ENCODE peak calls at places on chromosomes 13 and 19, in six cellular contexts. T is Calu3, K is left ventricle myocardium inferior, W is choroid plexus epithelial cell, N is dorsolateral prefrontal cortex, L is adrenal gland. Q is an unnamed sample.

GRCh38 chr13:44573071-44573470 is 3.1 kb downstream of the TSC22D1 start:
- DNase-seq in T (no peak), K (no peak), W (no peak), N (no peak), L (no peak), Q (no peak)

GRCh38 chr13:58087566-58087965 is 456.0 kb downstream of the PCDH17 start:
- DNase-seq in T (no peak), K (no peak), W (no peak), N (no peak), L (no peak), Q (no peak)

GRCh38 chr13:32736648-32737047 is 150.4 kb downstream of the PDS5B start:
- DNase-seq in T (no peak), K (no peak), W (no peak), N (no peak), L (no peak), Q (no peak)

GRCh38 chr19:30853036-30853435 is 480.9 kb downstream of the ZNF536 start:
- DNase-seq in T (no peak), K (no peak), W (no peak), N (no peak), L (no peak), Q (no peak)

GRCh38 chr13:105627270-105627669 is 908.2 kb downstream of the EFNB2 start:
- DNase-seq in T (no peak), K (no peak), W (peak), N (no peak), L (no peak), Q (no peak)

GRCh38 chr13:66402546-66402945 is 827.6 kb downstream of the PCDH9 start:
- DNase-seq in T (no peak), K (no peak), W (no peak), N (no peak), L (no peak), Q (no peak)

GRCh38 chr19:54893406-54893805 is 12.5 kb upstream of the NCR1 start:
- DNase-seq in T (no peak), K (no peak), W (no peak), N (no peak), L (no peak), Q (no peak)

GRCh38 chr19:55441692-55442321 is 1.3 kb downstream of the SHISA7 start:
- DNase-seq in T (peak), K (no peak), W (no peak), N (no peak), L (no peak), Q (no peak)

GRCh38 chr13:74570834-74571233 is 436.6 kb upstream of the KLF12 start:
- DNase-seq in T (no peak), K (no peak), W (peak), N (no peak), L (no peak), Q (no peak)

GRCh38 chr13:50730496-50731171 is 112.9 kb downstream of the DLEU7 start:
- DNase-seq in T (no peak), K (no peak), W (no peak), N (no peak), L (no peak), Q (no peak)

GRCh38 chr19:29855087-29855486 is 43.3 kb downstream of the CCNE1 start:
- DNase-seq in T (no peak), K (no peak), W (no peak), N (no peak), L (no peak), Q (no peak)

GRCh38 chr13:72970956-72971355 is 87.8 kb upstream of the KLF5 start:
- DNase-seq in T (no peak), K (no peak), W (peak), N (no peak), L (no peak), Q (no peak)

GRCh38 chr13:111658150-111659100 is 338.0 kb downstream of the TEX29 start:
- DNase-seq in T (no peak), K (no peak), W (no peak), N (peak), L (no peak), Q (peak)

GRCh38 chr13:96804186-96804585 is 190.1 kb downstream of the OXGR1 start:
- DNase-seq in T (no peak), K (no peak), W (no peak), N (no peak), L (no peak), Q (no peak)

GRCh38 chr19:9531933-9532332 is 6.5 kb downstream of the ZNF426 start:
- DNase-seq in T (no peak), K (no peak), W (no peak), N (no peak), L (no peak), Q (no peak)

GRCh38 chr13:46341112-46341711 is 45.8 kb downstream of the RUBCNL start:
- DNase-seq in T (no peak), K (no peak), W (peak), N (no peak), L (no peak), Q (no peak)

GRCh38 chr13:78881746-78882145 is 222.8 kb upstream of the OBI1 start:
- DNase-seq in T (no peak), K (no peak), W (no peak), N (no peak), L (no peak), Q (no peak)

GRCh38 chr19:16180611-16181010 is 4.6 kb upstream of the FAM32A start:
- DNase-seq in T (no peak), K (no peak), W (peak), N (no peak), L (no peak), Q (no peak)

GRCh38 chr13:19185086-19185864 is 3.7 kb upstream of the TUBA3C start:
- DNase-seq in T (no peak), K (no peak), W (no peak), N (no peak), L (no peak), Q (no peak)

GRCh38 chr19:7912697-7913564 is 1.7 kb upstream of the TGFBR3L start:
- DNase-seq in T (no peak), K (no peak), W (no peak), N (no peak), L (peak), Q (no peak)

GRCh38 chr13:43983373-43983772 is 103.7 kb downstream of the LACC1 start:
- DNase-seq in T (no peak), K (no peak), W (no peak), N (no peak), L (no peak), Q (no peak)

GRCh38 chr13:82898625-82899024 is 983.6 kb downstream of the SLITRK1 start:
- DNase-seq in T (peak), K (no peak), W (no peak), N (no peak), L (no peak), Q (no peak)

GRCh38 chr13:113548171-113548641 is 36.3 kb upstream of the TFDP1 start:
- DNase-seq in T (no peak), K (no peak), W (peak), N (peak), L (no peak), Q (no peak)

GRCh38 chr13:50290186-50290585 is 274.9 kb downstream of the KCNRG start:
- DNase-seq in T (no peak), K (no peak), W (no peak), N (no peak), L (no peak), Q (no peak)

GRCh38 chr19:1260749-1261511 is 8.2 kb upstream of the CIRBP start:
- DNase-seq in T (peak), K (peak), W (peak), N (peak), L (peak), Q (peak)

GRCh38 chr19:19444694-19445155 is 39.2 kb downstream of the GATAD2A start:
- DNase-seq in T (no peak), K (no peak), W (peak), N (no peak), L (no peak), Q (no peak)

GRCh38 chr13:103277959-103278673 is 211.9 kb upstream of the SLC10A2 start:
- DNase-seq in T (no peak), K (no peak), W (no peak), N (no peak), L (no peak), Q (no peak)

GRCh38 chr13:20053891-20054290 is 95.4 kb downstream of the ZMYM2 start:
- DNase-seq in T (no peak), K (no peak), W (no peak), N (no peak), L (no peak), Q (no peak)

GRCh38 chr13:111066544-111066943 is 48.6 kb upstream of the ARHGEF7 start:
- DNase-seq in T (no peak), K (peak), W (peak), N (no peak), L (peak), Q (no peak)

GRCh38 chr19:10764340-10764894 is 46.5 kb downstream of the DNM2 start:
- DNase-seq in T (peak), K (no peak), W (no peak), N (no peak), L (no peak), Q (no peak)

GRCh38 chr19:38693380-38694223 is 46.2 kb downstream of the ACTN4 start:
- DNase-seq in T (peak), K (no peak), W (peak), N (no peak), L (no peak), Q (no peak)

GRCh38 chr13:39601636-39602035 is 1.4 kb downstream of the LHFPL6 start:
- DNase-seq in T (no peak), K (no peak), W (no peak), N (no peak), L (no peak), Q (no peak)

GRCh38 chr13:39604736-39605135 is 1.7 kb upstream of the LHFPL6 start:
- DNase-seq in T (no peak), K (no peak), W (no peak), N (no peak), L (no peak), Q (no peak)

GRCh38 chr13:39603424-39603947 is 493 bp upstream of the LHFPL6 start:
- DNase-seq in T (no peak), K (no peak), W (peak), N (no peak), L (peak), Q (peak)

GRCh38 chr13:39602277-39602613 is 748 bp downstream of the LHFPL6 start:
- DNase-seq in T (no peak), K (no peak), W (no peak), N (no peak), L (no peak), Q (no peak)

GRCh38 chr13:39602614-39603366 is at the start of gene LHFPL6:
- DNase-seq in T (peak), K (peak), W (peak), N (peak), L (peak), Q (peak)
- TF ChIP-seq CTCF in T (no peak), K (peak), W (peak), N (peak), L (no peak), Q (no peak)

GRCh38 chr13:40769970-40770369 is 1.0 kb downstream of the MRPS31 start:
- DNase-seq in T (no peak), K (no peak), W (no peak), N (no peak), L (no peak), Q (no peak)

GRCh38 chr13:40770609-40770933 is 419 bp downstream of the MRPS31 start:
- DNase-seq in T (no peak), K (no peak), W (no peak), N (no peak), L (no peak), Q (no peak)

GRCh38 chr13:40774672-40775071 is 3.7 kb upstream of the MRPS31 start:
- DNase-seq in T (no peak), K (no peak), W (no peak), N (no peak), L (no peak), Q (no peak)

GRCh38 chr13:40772765-40773473 is 1.9 kb upstream of the MRPS31 start:
- DNase-seq in T (no peak), K (no peak), W (no peak), N (no peak), L (no peak), Q (no peak)

GRCh38 chr13:40770934-40771618 is at the start of gene MRPS31:
- DNase-seq in T (peak), K (peak), W (peak), N (peak), L (peak), Q (peak)
- TF ChIP-seq CTCF in T (no peak), K (peak), W (peak), N (peak), L (no peak), Q (no peak)

GRCh38 chr13:99416411-99417121 is 84.7 kb upstream of the TM9SF2 start:
- DNase-seq in T (no peak), K (no peak), W (no peak), N (peak), L (no peak), Q (no peak)
- TF ChIP-seq CTCF in T (no peak), K (no peak), W (no peak), N (no peak), L (no peak), Q (no peak)

GRCh38 chr13:29845440-29846056 is 4.9 kb downstream of the UBL3 start:
- DNase-seq in T (no peak), K (no peak), W (peak), N (no peak), L (no peak), Q (no peak)
- TF ChIP-seq CTCF in T (no peak), K (peak), W (peak), N (peak), L (no peak), Q (no peak)

GRCh38 chr13:69545500-69546025 is 562.1 kb upstream of the ATXN8OS start:
- DNase-seq in T (no peak), K (no peak), W (no peak), N (no peak), L (no peak), Q (no peak)
- TF ChIP-seq CTCF in T (no peak), K (no peak), W (no peak), N (no peak), L (no peak), Q (no peak)

DNA sequence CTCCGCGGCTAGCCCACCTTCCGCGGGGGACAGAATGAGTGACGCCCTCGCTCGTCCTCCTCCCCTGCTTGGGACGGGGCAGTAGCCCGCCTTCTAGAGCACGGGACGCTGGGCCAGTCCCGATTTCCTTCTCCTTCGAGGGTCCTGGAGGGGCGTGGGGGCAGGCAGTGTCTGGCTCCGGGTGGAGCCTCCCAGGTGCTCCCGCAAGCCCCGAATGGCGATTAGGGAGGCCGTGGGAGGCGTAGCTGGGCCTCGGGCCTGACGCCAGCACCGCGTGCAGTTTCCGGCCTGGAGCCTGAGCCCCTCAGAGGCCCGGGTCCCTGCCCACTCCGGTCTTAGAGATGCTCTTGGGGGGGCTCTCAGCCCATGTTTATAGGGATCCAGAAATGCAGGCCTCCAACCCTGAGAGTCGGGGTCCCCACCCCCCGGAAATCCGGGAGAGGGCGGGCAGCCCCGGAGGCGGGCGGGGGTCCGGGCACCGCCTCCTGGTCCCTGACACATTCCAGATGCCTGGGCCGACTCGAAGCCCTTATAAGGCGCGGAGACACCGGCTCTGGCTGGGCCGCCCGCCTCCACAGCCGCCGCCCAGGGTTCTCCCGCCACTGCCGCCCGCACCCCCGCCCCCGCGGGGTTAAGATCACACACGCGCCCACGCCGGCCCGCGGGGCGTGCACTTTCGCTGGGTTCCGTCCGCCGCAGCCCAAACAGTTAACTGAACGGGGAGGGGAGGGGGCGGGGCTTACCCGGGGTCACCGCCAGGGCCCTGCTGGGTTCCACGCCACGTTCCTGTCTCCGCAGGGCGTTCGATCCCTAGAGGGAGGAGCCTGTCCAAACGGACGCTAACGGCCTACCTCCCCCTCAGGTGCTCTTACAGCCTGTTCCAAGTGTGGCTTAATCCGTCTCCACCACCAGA is 1.5 kb downstream of the MYADM start:
- DNase-seq in T (peak), K (peak), W (peak), N (peak), L (peak), Q (peak)
- TF ChIP-seq CTCF in T (peak), K (peak), W (peak), N (peak), L (no peak), Q (no peak)

DNA sequence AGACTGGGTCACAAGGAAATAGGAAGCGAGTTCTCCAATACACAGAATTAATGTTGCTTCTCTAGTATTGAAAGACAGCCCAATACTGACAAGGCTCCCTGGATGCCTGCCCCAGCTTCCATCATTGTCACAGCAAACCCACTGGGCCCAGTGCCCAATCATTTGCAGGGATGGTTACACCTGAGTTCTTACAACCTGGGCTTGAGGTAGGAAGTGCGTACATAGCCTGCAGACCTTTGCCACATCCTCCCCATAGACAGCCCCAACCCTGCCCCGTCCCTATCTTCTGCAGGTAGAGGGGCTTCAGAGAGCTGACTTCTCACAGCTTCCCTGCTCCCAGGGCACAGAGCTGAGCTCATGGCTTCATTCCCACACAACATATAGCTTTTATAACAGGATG is 108.1 kb upstream of the UBL3 start:
- DNase-seq in T (no peak), K (no peak), W (no peak), N (no peak), L (no peak), Q (no peak)
- TF ChIP-seq CTCF in T (no peak), K (no peak), W (no peak), N (no peak), L (no peak), Q (no peak)

GRCh38 chr13:26946675-26947342 is 186.2 kb upstream of the GPR12 start:
- DNase-seq in T (no peak), K (no peak), W (peak), N (no peak), L (no peak), Q (no peak)
- TF ChIP-seq CTCF in T (peak), K (peak), W (peak), N (peak), L (peak), Q (peak)